ENCODE peak calls at places on chromosomes 7 and 10, in seven cellular contexts. K, U, W, J, N, Z and A are unnamed samples.

GRCh38 chr7:28349637-28350036 is 62.7 kb upstream of the CREB5 start:
- DNase-seq in K (no peak), U (no peak), W (no peak), J (no peak), N (peak), Z (no peak), A (no peak)

GRCh38 chr10:100866575-100867098 is 46.1 kb upstream of the SLF2 start:
- DNase-seq in K (no peak), U (no peak), W (no peak), J (no peak), N (no peak), Z (no peak), A (no peak)

GRCh38 chr7:19674266-19674960 is 34.4 kb downstream of the POLR1F start:
- DNase-seq in K (no peak), U (no peak), W (no peak), J (peak), N (peak), Z (no peak), A (no peak)

GRCh38 chr7:46786221-46786951 is 795.5 kb downstream of the TNS3 start:
- DNase-seq in K (no peak), U (no peak), W (no peak), J (peak), N (no peak), Z (no peak), A (no peak)

GRCh38 chr7:5629941-5630340 is 151.5 kb downstream of the RNF216 start:
- DNase-seq in K (no peak), U (no peak), W (no peak), J (peak), N (peak), Z (peak), A (no peak)

GRCh38 chr10:117946525-117947070 is 100.1 kb downstream of the RAB11FIP2 start:
- DNase-seq in K (no peak), U (no peak), W (no peak), J (peak), N (peak), Z (no peak), A (no peak)

GRCh38 chr10:42936580-42936979 is 140.3 kb upstream of the RET start:
- DNase-seq in K (no peak), U (no peak), W (no peak), J (no peak), N (no peak), Z (no peak), A (no peak)

GRCh38 chr7:133934974-133935330 is 192.2 kb upstream of the LRGUK start:
- DNase-seq in K (no peak), U (no peak), W (no peak), J (no peak), N (no peak), Z (no peak), A (no peak)

GRCh38 chr10:7370511-7370910 is 40.3 kb downstream of the SFMBT2 start:
- DNase-seq in K (no peak), U (no peak), W (no peak), J (no peak), N (no peak), Z (no peak), A (no peak)

GRCh38 chr10:60821661-60822060 is 43.4 kb downstream of the CDK1 start:
- DNase-seq in K (no peak), U (no peak), W (no peak), J (no peak), N (no peak), Z (no peak), A (no peak)

GRCh38 chr10:11150255-11150731 is 132.6 kb downstream of the CELF2 start:
- DNase-seq in K (no peak), U (no peak), W (no peak), J (no peak), N (no peak), Z (no peak), A (no peak)

GRCh38 chr7:30179016-30179436 is 44.2 kb downstream of the MTURN start:
- DNase-seq in K (no peak), U (no peak), W (no peak), J (no peak), N (no peak), Z (no peak), A (peak)